ENCODE peak calls at places on chromosomes 6 and 20, in seven cellular contexts. L, J, E, N, F, W and B are unnamed samples. For H3K9me3, the result is how much of the 10 kb centered on the place peaks cover.

GRCh38 chr6:129882510-129883023 is 21.5 kb upstream of the TMEM244 start:
- DNase-seq in L (no peak), J (no peak), E (no peak), N (no peak), F (no peak), W (no peak), B (no peak)

GRCh38 chr6:73879894-73880293 is 183.9 kb downstream of the CD109 start:
- DNase-seq in L (no peak), J (no peak), E (no peak), N (no peak), F (no peak), W (no peak), B (no peak)

GRCh38 chr20:35171753-35172433 is at the start of gene PROCR:
- DNase-seq in L (peak), J (peak), E (no peak), N (peak), F (peak), W (peak), B (peak)

GRCh38 chr6:89467437-89467836 is 34.5 kb downstream of the ANKRD6 start:
- DNase-seq in L (no peak), J (no peak), E (no peak), N (no peak), F (no peak), W (no peak), B (no peak)

GRCh38 chr6:139439278-139439813 is 64.9 kb upstream of the CITED2 start:
- DNase-seq in L (no peak), J (no peak), E (no peak), N (no peak), F (no peak), W (no peak), B (no peak)

GRCh38 chr20:53146201-53146891 is 174.2 kb downstream of the TSHZ2 start:
- DNase-seq in L (no peak), J (no peak), E (no peak), N (no peak), F (peak), W (no peak), B (no peak)

GRCh38 chr20:37764333-37764935 is 70.6 kb downstream of the CTNNBL1 start:
- DNase-seq in L (no peak), J (no peak), E (no peak), N (no peak), F (no peak), W (no peak), B (no peak)

GRCh38 chr20:40607927-40608326 is 81.1 kb downstream of the MAFB start:
- DNase-seq in L (no peak), J (no peak), E (no peak), N (no peak), F (no peak), W (no peak), B (no peak)

GRCh38 chr20:52991783-52992182 is 19.6 kb downstream of the TSHZ2 start:
- DNase-seq in L (no peak), J (no peak), E (no peak), N (no peak), F (no peak), W (no peak), B (no peak)

GRCh38 chr6:125931733-125932450 is 24.7 kb upstream of the HINT3 start:
- DNase-seq in L (no peak), J (no peak), E (no peak), N (no peak), F (peak), W (no peak), B (no peak)

GRCh38 chr6:44668391-44668930 is 281.0 kb downstream of the CDC5L start:
- DNase-seq in L (no peak), J (no peak), E (no peak), N (no peak), F (no peak), W (no peak), B (no peak)
- TF ChIP-seq CTCF in L (no peak), J (no peak), E (no peak), N (peak), F (no peak), W (peak), B (no peak)

GRCh38 chr6:75334266-75335040 is 49.9 kb upstream of the TMEM30A start:
- DNase-seq in L (no peak), J (no peak), E (no peak), N (peak), F (peak), W (no peak), B (no peak)
- H3K4me3 ChIP-seq in L (no peak), J (no peak), E (no peak), N (no peak), F (no peak), W (no peak), B (no peak)

GRCh38 chr20:43102394-43102793 is 87.3 kb downstream of the PTPRT start:
- DNase-seq in L (no peak), J (no peak), E (no peak), N (peak), F (no peak), W (no peak), B (no peak)

GRCh38 chr20:43095034-43095433 is 94.7 kb downstream of the PTPRT start:
- DNase-seq in L (no peak), J (no peak), E (no peak), N (no peak), F (no peak), W (no peak), B (no peak)

GRCh38 chr20:43092689-43093088 is 97.0 kb downstream of the PTPRT start:
- DNase-seq in L (no peak), J (no peak), E (no peak), N (no peak), F (no peak), W (no peak), B (no peak)

DNA sequence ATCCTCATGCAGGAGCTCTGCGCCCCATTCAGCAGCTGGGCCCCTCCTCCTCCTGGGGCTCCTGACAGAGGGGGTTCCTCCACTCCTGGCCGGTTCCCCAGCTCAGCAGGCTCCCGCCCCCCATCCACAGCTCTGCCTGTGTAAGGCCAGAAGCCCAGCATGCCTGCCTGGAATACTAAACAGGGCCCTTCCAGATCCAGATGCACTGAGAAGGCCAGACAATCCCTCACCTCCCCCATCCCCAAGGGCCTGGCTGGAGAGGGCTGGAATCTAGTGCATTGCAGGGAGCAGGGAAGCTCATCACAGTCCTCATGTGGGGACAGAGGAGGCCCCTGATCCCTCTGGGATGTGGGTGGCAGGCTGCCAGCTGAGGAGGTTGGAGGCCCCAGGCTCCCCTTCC is 93.2 kb downstream of the PTPRT start:
- DNase-seq in L (no peak), J (no peak), E (no peak), N (no peak), F (no peak), W (no peak), B (no peak)
- H3K9me3 ChIP-seq in L (under half), J (under half), E (under half), N (under half), F (under half), W (under half), B (under half)

GRCh38 chr6:42175860-42176259 is 2.7 kb downstream of the GUCA1A start:
- DNase-seq in L (no peak), J (no peak), E (no peak), N (no peak), F (no peak), W (no peak), B (no peak)
- TF ChIP-seq CTCF in L (no peak), J (no peak), E (no peak), N (peak), F (peak), W (no peak), B (no peak)